ENCODE peak calls at places on chromosomes 6 and 20, in five cellular contexts. L is H1, Z is GM12892, J is HepG2, R is K562. N is an unnamed sample.

GRCh38 chr6:149075616-149076354 is 241.7 kb upstream of the TAB2 start:
- DNase-seq in L (no peak), Z (no peak), J (no peak), R (no peak), N (no peak)

GRCh38 chr6:69449887-69450286 is 346.9 kb downstream of the LMBRD1 start:
- DNase-seq in L (no peak), Z (no peak), J (no peak), R (no peak), N (no peak)

GRCh38 chr6:72552938-72553337 is 68.9 kb upstream of the KCNQ5 start:
- DNase-seq in L (no peak), Z (no peak), J (no peak), R (no peak), N (no peak)

GRCh38 chr6:158222066-158222465 is 53.9 kb downstream of the GTF2H5 start:
- DNase-seq in L (no peak), Z (no peak), J (no peak), R (no peak), N (no peak)

GRCh38 chr6:147821266-147821665 is 312.8 kb downstream of the SAMD5 start:
- DNase-seq in L (no peak), Z (no peak), J (no peak), R (no peak), N (no peak)

GRCh38 chr6:159487636-159488035 is 205.4 kb downstream of the SOD2 start:
- DNase-seq in L (no peak), Z (no peak), J (no peak), R (no peak), N (no peak)

GRCh38 chr6:84728602-84729001 is 35.8 kb downstream of the TBX18 start:
- DNase-seq in L (no peak), Z (no peak), J (peak; percentile 5), R (peak; percentile 33), N (no peak)

GRCh38 chr6:42249279-42249678 is 31.6 kb upstream of the MRPS10 start:
- DNase-seq in L (no peak), Z (no peak), J (no peak), R (no peak), N (no peak)

GRCh38 chr6:46584586-46584985 is 68.0 kb downstream of the CYP39A1 start:
- DNase-seq in L (no peak), Z (no peak), J (no peak), R (no peak), N (no peak)

GRCh38 chr20:42378826-42379225 is 760.6 kb upstream of the CHD6 start:
- DNase-seq in L (no peak), Z (no peak), J (no peak), R (no peak), N (no peak)

GRCh38 chr6:168883410-168884049 is 370.1 kb downstream of the THBS2 start:
- DNase-seq in L (no peak), Z (no peak), J (no peak), R (no peak), N (no peak)

GRCh38 chr20:61127311-61128044 is 124.6 kb upstream of the CDH4 start:
- DNase-seq in L (no peak), Z (no peak), J (no peak), R (no peak), N (no peak)

GRCh38 chr6:113971786-113972185 is 838 bp upstream of the HDAC2 start:
- DNase-seq in L (no peak), Z (no peak), J (no peak), R (no peak), N (no peak)

GRCh38 chr6:149211046-149211571 is 106.4 kb upstream of the TAB2 start:
- DNase-seq in L (no peak), Z (no peak), J (peak; percentile 35), R (no peak), N (no peak)

GRCh38 chr20:1263853-1264252 is 2.2 kb upstream of the SNPH start:
- DNase-seq in L (no peak), Z (no peak), J (no peak), R (no peak), N (no peak)

GRCh38 chr6:14417377-14417776 is 299.8 kb downstream of the CD83 start:
- DNase-seq in L (no peak), Z (no peak), J (no peak), R (no peak), N (no peak)

GRCh38 chr6:95946906-95947305 is 68.9 kb upstream of the FUT9 start:
- DNase-seq in L (no peak), Z (no peak), J (no peak), R (no peak), N (no peak)

GRCh38 chr6:151058021-151058733 is 181.6 kb upstream of the AKAP12 start:
- DNase-seq in L (no peak), Z (no peak), J (no peak), R (no peak), N (no peak)

GRCh38 chr20:33092361-33092760 is 12.9 kb downstream of the BPIFB4 start:
- DNase-seq in L (no peak), Z (no peak), J (no peak), R (no peak), N (no peak)

GRCh38 chr6:40427196-40427595 is 160.0 kb downstream of the LRFN2 start:
- DNase-seq in L (no peak), Z (no peak), J (no peak), R (no peak), N (no peak)

GRCh38 chr20:49854190-49854875 is 41.7 kb downstream of the SLC9A8 start:
- DNase-seq in L (no peak), Z (no peak), J (no peak), R (no peak), N (no peak)

GRCh38 chr6:155740781-155741399 is 285.3 kb upstream of the NOX3 start:
- DNase-seq in L (no peak), Z (no peak), J (no peak), R (no peak), N (no peak)

GRCh38 chr6:4192173-4192572 is 56.8 kb upstream of the ECI2 start:
- DNase-seq in L (no peak), Z (no peak), J (no peak), R (no peak), N (no peak)

DNA sequence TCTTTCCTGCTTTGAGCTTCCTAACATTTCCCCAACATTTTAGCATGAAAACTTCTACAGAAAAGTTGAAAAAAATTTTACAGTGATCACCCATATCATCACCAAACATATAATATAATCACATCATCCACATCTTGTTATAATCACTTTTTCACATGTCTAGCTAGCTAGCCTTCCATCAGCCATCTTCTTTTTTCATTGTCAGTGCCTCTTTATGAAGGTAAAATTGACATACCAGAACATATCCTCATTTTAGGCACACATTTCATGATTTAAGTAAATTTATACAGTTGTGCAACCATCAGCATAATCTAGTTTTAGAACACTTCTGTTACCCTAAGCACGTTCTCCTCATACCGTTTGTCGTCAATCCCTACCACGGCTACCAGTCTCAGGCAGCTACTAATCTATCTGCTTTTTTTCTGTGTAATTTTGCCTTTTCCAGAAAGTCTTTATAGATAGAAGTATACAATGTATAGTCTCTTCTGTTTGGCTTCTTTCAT is 73.7 kb downstream of the VEGFA start:
- DNase-seq in L (no peak), Z (no peak), J (no peak), R (no peak), N (no peak)
- TF ChIP-seq POLR2A in L (no peak), Z (no peak), J (no peak), R (no peak), N (no peak)

DNA sequence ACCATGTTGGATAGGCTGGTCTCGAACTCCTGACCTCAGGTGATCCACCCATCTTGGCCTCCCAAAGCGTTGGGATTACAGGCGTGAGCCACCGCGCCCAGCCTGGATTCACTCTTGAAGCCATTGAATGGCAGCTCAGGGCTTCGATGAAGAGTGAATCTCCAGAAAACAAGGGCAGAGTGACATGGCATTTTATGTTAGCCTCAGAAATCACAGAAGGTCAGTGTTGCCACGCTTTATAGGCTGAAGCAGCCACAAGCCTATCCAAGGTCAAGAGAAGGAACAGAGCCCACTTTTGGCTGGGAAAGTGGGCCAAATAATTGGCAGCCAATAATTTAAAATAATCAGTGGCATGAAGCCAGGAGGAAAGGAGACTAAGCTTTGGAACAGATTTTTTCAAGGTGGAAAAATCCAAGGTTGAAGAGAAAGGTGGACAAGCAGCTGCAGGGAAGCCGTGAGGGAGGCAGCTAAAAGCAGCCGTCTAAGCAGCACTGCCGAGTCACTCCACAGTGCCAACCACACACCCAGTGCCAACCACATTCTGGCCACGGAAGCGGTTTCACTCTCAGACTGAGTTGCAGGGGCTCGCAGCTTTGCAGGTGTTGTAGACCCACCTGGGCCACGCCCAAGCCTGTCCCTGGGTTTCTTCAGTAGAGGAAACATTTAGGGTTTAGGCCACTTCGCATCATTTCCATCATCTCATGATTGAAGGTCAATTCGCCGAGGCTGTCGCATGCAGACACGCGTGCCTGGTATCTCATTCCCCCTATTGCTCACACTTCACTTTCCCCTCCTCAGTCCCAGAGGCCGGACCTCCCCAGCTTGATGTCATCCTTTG is 17.4 kb upstream of the AVP start:
- DNase-seq in L (no peak), Z (no peak), J (no peak), R (no peak), N (no peak)
- TF ChIP-seq TAF1 in L (no peak), Z (no peak), J (no peak), R (no peak), N (no peak)

DNA sequence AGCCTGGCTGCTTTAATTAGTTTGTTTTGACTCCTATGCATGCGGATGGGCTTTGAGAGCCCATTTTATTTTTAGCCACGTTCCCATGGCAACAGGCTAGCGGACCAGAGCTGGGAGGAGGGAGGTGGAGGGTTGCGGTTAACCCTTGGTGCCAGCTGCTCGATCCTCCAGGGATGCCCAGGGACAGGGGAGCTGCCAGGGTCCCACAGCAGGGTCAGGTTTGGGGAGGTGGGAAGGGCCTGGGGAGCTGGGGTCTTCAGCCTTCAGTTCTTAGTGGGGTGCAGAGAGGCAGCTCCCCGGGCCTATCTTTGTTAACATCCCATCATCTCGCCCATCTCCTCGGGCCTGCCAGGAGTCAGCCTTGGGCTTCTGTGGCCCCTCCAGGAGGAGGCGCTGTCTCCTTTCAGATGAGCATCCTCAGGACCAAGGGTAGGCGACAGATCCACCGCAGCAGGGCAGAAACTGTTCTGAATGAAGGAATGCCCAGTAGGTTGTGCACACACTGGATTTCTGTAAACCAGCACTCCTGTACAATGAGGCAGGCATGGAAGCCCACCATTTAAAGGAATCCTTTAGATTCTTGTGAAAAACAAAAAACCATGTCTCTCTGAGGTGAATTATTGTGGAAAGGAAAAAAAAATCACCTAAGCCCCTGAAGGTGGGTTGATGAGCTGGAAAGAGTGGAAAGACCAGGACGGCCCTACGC is 68.5 kb downstream of the RAB44 start:
- DNase-seq in L (peak; percentile 61), Z (peak; percentile 86), J (peak; percentile 76), R (peak; percentile 91), N (peak; percentile 86)
- TF ChIP-seq POLR2A in L (no peak), Z (no peak), J (no peak), R (no peak), N (no peak)

GRCh38 chr6:33786736-33787135 is 2.2 kb downstream of the LEMD2 start:
- DNase-seq in L (no peak), Z (no peak), J (no peak), R (no peak), N (no peak)

GRCh38 chr6:33787336-33787953 is 1.5 kb downstream of the LEMD2 start:
- DNase-seq in L (no peak), Z (no peak), J (no peak), R (peak; percentile 34), N (no peak)

GRCh38 chr6:33784787-33785186 is 4.1 kb downstream of the LEMD2 start:
- DNase-seq in L (no peak), Z (no peak), J (no peak), R (no peak), N (no peak)

GRCh38 chr6:33783781-33784520 is 5.0 kb downstream of the LEMD2 start:
- DNase-seq in L (no peak), Z (no peak), J (no peak), R (no peak), N (no peak)

DNA sequence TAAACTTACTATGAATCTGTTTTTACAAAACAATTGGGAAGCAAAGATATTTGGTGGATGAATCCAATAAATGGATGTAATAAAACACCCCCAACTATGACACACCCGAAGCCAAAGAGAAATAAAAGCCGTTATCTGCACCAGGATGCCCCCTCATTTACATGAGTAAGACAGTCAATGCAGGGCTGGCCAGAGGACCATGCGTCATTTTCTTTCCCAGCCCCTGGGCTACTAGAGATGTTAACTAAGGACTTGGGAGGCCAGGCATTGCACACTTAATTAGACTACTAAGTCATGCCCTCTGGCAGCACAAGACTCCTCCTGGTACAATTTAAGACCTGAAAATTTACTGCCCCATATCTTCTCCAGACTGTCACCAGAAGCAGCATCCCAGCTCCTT is 3.2 kb downstream of the LEMD2 start:
- DNase-seq in L (no peak), Z (no peak), J (no peak), R (no peak), N (no peak)
- TF ChIP-seq TAF1 in L (no peak), Z (no peak), J (no peak), R (no peak), N (no peak)